ENCODE peak calls at places on chromosome 6, in nine cellular contexts. C, O, I, G, K, X, P, E and Y are unnamed samples.

GRCh38 chr6:117495873-117496272 is 13.4 kb downstream of the DCBLD1 start:
- DNase-seq in K (no peak), G (no peak), I (no peak), P (no peak), X (no peak), E (no peak), C (no peak), O (no peak), Y (no peak)

GRCh38 chr6:134850906-134851305 is 99.0 kb downstream of the ALDH8A1 start:
- DNase-seq in K (no peak), X (no peak), E (no peak), I (no peak), C (no peak), P (no peak), O (no peak), G (no peak), Y (no peak)

GRCh38 chr6:127462391-127462790 is 3.2 kb upstream of the KIAA0408 start:
- DNase-seq in X (no peak), K (no peak), E (no peak), G (no peak), C (no peak), I (no peak), P (no peak), O (no peak), Y (no peak)

GRCh38 chr6:15430181-15430580 is 184.3 kb downstream of the JARID2 start:
- DNase-seq in G (no peak), X (no peak), K (peak; percentile 42), E (no peak), O (no peak), P (no peak), C (no peak), I (no peak), Y (no peak)

GRCh38 chr6:31004285-31004684 is 6.0 kb upstream of the MUC22 start:
- DNase-seq in I (no peak), C (no peak), P (no peak), X (peak; percentile 51), K (no peak), O (no peak), G (no peak), E (no peak), Y (no peak)

GRCh38 chr6:84466521-84466920 is 239.1 kb upstream of the CEP162 start:
- DNase-seq in K (peak; percentile 54), P (no peak), I (no peak), X (peak; percentile 43), C (no peak), E (peak; percentile 7), G (no peak), O (no peak), Y (no peak)

GRCh38 chr6:21457647-21458046 is 135.9 kb upstream of the SOX4 start:
- DNase-seq in E (no peak), P (no peak), C (no peak), G (no peak), K (no peak), I (peak; percentile 68), X (no peak), O (no peak), Y (no peak)

GRCh38 chr6:135990437-135990836 is 138.9 kb downstream of the PDE7B start:
- DNase-seq in K (no peak), G (no peak), C (no peak), P (no peak), X (no peak), I (no peak), O (no peak), E (no peak), Y (no peak)

GRCh38 chr6:132820629-132821381 is 6.4 kb downstream of the RPS12 start:
- DNase-seq in P (no peak), E (no peak), K (no peak), C (no peak), O (no peak), X (no peak), G (no peak), I (peak; percentile 20), Y (no peak)

GRCh38 chr6:6724319-6725119 is 136.0 kb downstream of the LY86 start:
- DNase-seq in O (peak; percentile 87), C (no peak), I (peak; percentile 51), G (peak; percentile 54), X (peak; percentile 67), K (peak; percentile 86), E (peak; percentile 44), P (peak; percentile 80), Y (peak; percentile 92)

GRCh38 chr6:64252256-64252655 is 616.7 kb downstream of the PHF3 start:
- DNase-seq in C (no peak), O (no peak), G (no peak), X (no peak), E (no peak), P (no peak), I (no peak), K (no peak), Y (no peak)

GRCh38 chr6:110541701-110542309 is 65.4 kb upstream of the SLC22A16 start:
- DNase-seq in P (no peak), I (no peak), G (no peak), O (no peak), X (no peak), K (no peak), C (no peak), E (no peak), Y (no peak)

GRCh38 chr6:8623441-8623840 is 188.1 kb upstream of the SLC35B3 start:
- DNase-seq in O (no peak), E (no peak), K (no peak), P (no peak), G (no peak), C (no peak), X (no peak), I (no peak), Y (no peak)

GRCh38 chr6:95576621-95577316 is 566 bp upstream of the MANEA start:
- DNase-seq in G (no peak), K (peak; percentile 37), E (no peak), C (no peak), O (no peak), X (peak; percentile 3), P (no peak), I (no peak), Y (no peak)

GRCh38 chr6:141963543-141964295 is 169.0 kb upstream of the GJE1 start:
- DNase-seq in O (no peak), G (no peak), E (no peak), P (no peak), C (no peak), X (no peak), I (no peak), K (peak; percentile 27), Y (no peak)

GRCh38 chr6:42140051-42140450 is 2.4 kb downstream of the C6orf132 start:
- DNase-seq in K (no peak), G (no peak), I (no peak), O (no peak), X (peak; percentile 89), E (no peak), C (no peak), P (no peak), Y (peak; percentile 81)

GRCh38 chr6:13428528-13429405 is 58.6 kb downstream of the GFOD1 start:
- DNase-seq in O (no peak), K (no peak), I (no peak), X (no peak), E (no peak), C (no peak), G (no peak), P (no peak), Y (no peak)
- TF ChIP-seq CTCF in O (no peak), K (no peak), I (peak; percentile 31), X (no peak), E (no peak), C (no peak), G (no peak), P (no peak), Y (no peak)

DNA sequence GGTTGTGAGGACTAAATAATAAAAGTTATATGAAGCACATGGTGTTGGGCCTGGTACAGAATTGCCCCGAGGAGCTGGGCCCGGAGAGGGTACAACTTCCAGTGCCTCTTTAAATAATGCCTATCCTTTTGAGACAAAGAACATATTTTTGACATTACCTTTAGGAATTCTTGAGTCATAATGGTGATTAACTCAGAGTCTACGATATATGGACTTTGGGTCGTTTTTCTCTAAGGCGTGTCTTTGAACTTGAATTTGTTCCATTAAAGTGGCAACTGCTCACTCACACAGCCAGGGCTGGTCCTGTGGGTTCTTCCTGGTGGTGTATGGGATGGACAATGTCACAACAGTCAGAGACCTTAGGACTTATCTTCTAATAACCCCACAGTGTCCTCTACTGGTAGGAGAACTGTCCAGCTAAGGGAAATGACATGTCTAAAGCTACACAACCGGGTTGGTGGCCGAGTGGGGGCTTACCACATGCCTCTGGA is 106.5 kb downstream of the CDC5L start:
- DNase-seq in P (no peak), O (no peak), K (peak; percentile 62), X (peak; percentile 78), E (no peak), G (no peak), I (peak; percentile 80), C (no peak), Y (no peak)
- TF ChIP-seq CTCF in P (no peak), O (no peak), K (peak; percentile 24), X (no peak), E (no peak), G (no peak), I (peak; percentile 73), C (no peak), Y (no peak)

DNA sequence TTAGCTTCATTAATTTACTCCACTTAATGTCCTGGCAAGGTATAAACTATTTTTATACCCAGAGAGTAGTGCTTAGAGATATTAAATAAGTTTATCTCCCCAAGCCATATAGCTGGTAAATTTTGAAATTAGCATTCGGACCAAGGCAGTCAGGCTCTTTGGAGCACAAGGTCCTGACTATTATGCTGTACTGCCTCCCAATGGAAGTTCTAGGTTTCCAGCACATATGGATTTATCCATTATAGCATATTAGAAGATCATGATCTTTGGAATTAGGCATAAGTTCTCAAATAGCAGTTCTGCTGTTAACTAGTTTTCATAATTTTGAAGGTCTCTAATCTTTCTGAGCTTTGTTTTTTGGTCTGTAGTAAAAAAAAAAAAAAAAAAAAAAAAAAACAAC is 835.3 kb upstream of the EPHA7 start:
- DNase-seq in I (peak; percentile 4), X (no peak), P (no peak), E (no peak), O (no peak), C (no peak), G (no peak), K (peak; percentile 0), Y (no peak)
- TF ChIP-seq CTCF in I (peak; percentile 40), X (no peak), P (no peak), E (no peak), O (no peak), C (no peak), G (no peak), K (peak; percentile 2), Y (no peak)

GRCh38 chr6:106163446-106163965 is 77.4 kb downstream of the PRDM1 start:
- DNase-seq in G (no peak), I (no peak), O (peak; percentile 18), X (no peak), E (peak; percentile 21), P (no peak), K (peak; percentile 79), C (no peak), Y (peak; percentile 58)
- TF ChIP-seq CTCF in G (no peak), I (no peak), O (no peak), X (no peak), E (no peak), P (no peak), K (peak; percentile 23), C (no peak), Y (no peak)